ENCODE peak calls at places on chromosomes 7 and 10, in six cellular contexts. N is GM23338, J is SK-N-SH, Q is transverse colon, V is upper lobe of right lung, A is psoas muscle. O is an unnamed sample. For H3K4me1, the result is how much of the 10 kb centered on the place peaks cover.

GRCh38 chr10:127012769-127013152 is 107.5 kb downstream of the DOCK1 start:
- DNase-seq in A (peak), N (peak), J (no peak), Q (peak), V (peak), O (peak)

GRCh38 chr7:74655785-74656420 is 1.6 kb upstream of the GTF2I start:
- DNase-seq in V (no peak), J (peak), A (no peak), N (no peak), Q (no peak), O (no peak)

GRCh38 chr10:28241766-28242399 is 61.0 kb downstream of the MPP7 start:
- DNase-seq in J (peak), N (peak), V (no peak), A (no peak), Q (peak), O (no peak)

GRCh38 chr10:17510242-17510908 is 56.0 kb upstream of the ST8SIA6 start:
- DNase-seq in V (no peak), N (no peak), A (no peak), Q (no peak), J (no peak), O (no peak)

GRCh38 chr7:45033931-45034290 is 33.9 kb downstream of the CCM2 start:
- DNase-seq in A (peak), V (no peak), N (no peak), Q (no peak), J (peak), O (peak)

GRCh38 chr10:48453451-48454301 is 147.2 kb downstream of the MAPK8 start:
- DNase-seq in V (peak), A (no peak), N (no peak), J (no peak), Q (no peak), O (no peak)

GRCh38 chr10:92848441-92849233 is at the start of gene EXOC6:
- DNase-seq in J (peak), Q (peak), V (peak), N (peak), A (peak), O (peak)

GRCh38 chr7:74412603-74413002 is 41.1 kb upstream of the GTF2IRD1 start:
- DNase-seq in N (no peak), Q (no peak), V (no peak), A (no peak), J (no peak), O (no peak)

GRCh38 chr10:11830836-11831519 is 7.8 kb downstream of the PROSER2 start:
- DNase-seq in V (no peak), J (no peak), N (no peak), A (no peak), Q (no peak), O (no peak)

GRCh38 chr7:101140339-101140699 is 13.4 kb downstream of the SERPINE1 start:
- DNase-seq in N (peak), Q (no peak), J (no peak), A (no peak), V (no peak), O (no peak)

GRCh38 chr10:25076501-25077197 is 60.2 kb downstream of the THNSL1 start:
- DNase-seq in N (no peak), Q (no peak), V (no peak), J (no peak), A (no peak), O (no peak)

GRCh38 chr7:13293264-13294002 is 606.0 kb downstream of the ARL4A start:
- DNase-seq in A (no peak), V (no peak), Q (no peak), J (no peak), N (no peak), O (no peak)

GRCh38 chr7:139424004-139424403 is 59.5 kb downstream of the KLRG2 start:
- DNase-seq in A (no peak), Q (no peak), J (no peak), N (no peak), V (no peak), O (no peak)

GRCh38 chr7:156669035-156669828 is 28.7 kb downstream of the RNF32 start:
- DNase-seq in Q (no peak), J (no peak), N (no peak), V (no peak), A (no peak), O (no peak)
- H3K4me1 ChIP-seq in Q (under half), J (under half), N (under half), V (under half), A (under half), O (under half)

DNA sequence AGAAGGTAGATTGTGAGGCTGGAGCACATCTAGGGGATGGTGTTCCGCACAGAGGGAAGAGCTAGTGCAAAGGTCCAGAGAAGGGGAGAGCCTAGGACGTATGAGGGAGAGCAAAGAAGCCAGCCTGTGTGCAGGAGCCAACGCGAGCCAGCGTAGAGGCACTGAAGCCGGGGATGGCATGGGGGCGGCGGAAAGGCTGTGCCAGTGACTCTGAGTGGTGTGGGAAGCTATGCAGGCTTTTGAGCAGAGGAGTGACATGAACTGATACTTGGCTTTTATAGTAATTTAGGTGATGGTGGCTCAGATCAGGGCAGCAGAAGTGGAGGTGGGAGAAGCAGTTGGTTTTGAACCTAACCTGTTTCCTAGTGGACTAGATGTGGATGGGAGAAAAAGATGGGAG is 65.8 kb downstream of the ATXN7L1 start:
- DNase-seq in N (no peak), A (no peak), J (no peak), Q (no peak), V (no peak), O (no peak)
- H3K4me1 ChIP-seq in N (under half), A (under half), J (under half), Q (under half), V (under half), O (under half)

DNA sequence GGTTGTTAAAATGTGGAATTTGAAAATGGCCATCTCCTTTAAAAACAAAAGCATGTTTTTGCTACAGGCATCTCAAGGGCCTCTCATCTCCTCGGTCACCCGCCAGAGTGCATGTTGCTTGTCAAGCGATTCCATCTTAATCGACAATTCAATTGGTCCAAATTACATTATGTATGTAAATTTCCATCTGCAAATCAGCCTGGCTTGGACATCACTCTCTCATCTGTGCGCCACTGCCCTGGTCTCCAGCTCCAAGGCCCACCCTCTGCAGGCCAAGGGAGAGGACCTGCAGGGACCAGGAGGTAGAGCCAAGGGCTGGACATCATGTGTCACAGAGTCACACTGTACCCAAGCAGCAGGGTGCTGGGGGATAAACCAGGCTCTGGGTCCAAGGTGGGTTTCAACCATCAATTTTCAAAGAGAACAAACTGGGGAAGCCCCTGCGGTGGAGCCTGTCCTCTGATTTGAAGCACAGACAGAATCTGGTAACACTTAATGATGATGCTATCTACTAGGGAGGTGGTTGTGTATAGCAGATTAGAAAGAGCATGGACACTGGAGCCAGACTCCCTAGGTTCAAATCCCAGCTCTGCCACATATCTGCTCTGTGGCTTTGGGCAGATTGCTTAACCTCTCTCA is 205.0 kb upstream of the ZMIZ1 start:
- DNase-seq in A (no peak), J (peak), N (no peak), Q (no peak), V (no peak), O (no peak)
- H3K4me1 ChIP-seq in A (under half), J (half or more), N (under half), Q (under half), V (under half), O (under half)

DNA sequence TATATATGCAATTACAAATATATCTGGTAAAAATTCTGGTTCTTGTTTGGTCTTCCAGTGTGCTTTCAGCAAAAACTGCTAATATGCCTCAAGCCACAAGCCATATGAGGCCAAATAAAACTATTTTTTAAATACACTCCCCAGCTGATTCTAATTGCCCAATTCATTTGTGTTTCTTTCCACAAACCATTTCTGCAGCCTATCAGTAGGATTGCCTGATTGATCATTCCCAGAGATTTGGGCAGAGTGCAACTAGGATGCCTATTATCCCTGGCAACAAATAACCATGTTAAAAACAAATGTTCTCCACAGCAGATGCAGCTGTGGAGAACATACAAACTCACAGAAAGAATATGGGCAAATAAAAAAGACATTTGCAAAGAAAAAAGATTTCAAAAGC is 76.9 kb upstream of the CAV2 start:
- DNase-seq in A (no peak), Q (no peak), J (no peak), N (no peak), V (no peak), O (no peak)
- H3K4me1 ChIP-seq in A (under half), Q (under half), J (under half), N (under half), V (under half), O (under half)

GRCh38 chr10:31959461-31960173 is 31.0 kb upstream of the ARHGAP12 start:
- DNase-seq in A (no peak), J (no peak), V (no peak), N (no peak), Q (no peak), O (no peak)
- H3K4me1 ChIP-seq in A (under half), J (under half), V (under half), N (under half), Q (under half), O (under half)

DNA sequence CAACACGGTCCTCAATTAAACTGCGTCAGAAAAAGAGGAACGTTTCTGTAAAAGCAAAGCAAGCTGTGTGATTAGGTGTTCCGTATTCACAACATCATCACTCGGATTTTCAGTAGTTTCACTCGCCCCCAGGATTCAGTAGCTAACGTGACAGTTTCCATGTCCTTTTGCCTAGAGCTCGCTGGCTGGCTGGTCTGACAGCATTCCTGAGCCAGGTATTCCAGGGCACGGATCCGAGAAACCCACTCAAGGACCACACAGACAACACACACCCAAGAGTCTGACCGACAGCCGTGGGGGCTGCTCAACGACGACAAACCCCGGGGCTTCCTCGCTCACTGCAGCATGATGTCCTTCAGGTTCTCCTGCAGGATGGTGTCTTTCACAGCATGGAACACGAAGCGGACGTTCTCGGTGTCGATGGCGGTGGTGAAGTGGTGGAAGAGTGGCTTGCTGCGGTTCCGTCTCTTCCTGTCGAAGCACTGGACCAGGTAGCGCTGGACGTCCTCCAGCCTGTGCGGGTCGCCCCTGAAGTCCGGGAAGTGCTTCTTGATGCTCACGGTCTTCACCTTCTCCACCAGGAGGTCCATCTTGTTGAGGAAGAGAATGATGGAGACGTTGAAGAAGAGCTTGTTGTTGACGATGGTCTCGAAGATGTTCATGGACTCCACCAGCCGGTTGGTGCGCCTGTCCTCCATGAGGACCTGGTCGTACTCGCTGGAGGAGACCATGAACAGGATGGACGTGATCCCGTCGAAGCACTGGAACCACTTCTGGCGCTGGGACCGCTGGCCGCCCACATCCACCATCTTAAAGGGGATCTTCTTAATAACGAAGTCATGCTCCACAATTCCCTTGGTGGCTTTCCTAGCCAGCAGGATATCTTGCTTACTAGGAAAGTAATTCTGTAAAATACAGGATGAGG is 43.1 kb downstream of the AMZ1 start:
- DNase-seq in A (peak), Q (no peak), N (no peak), J (no peak), V (no peak), O (no peak)
- H3K4me1 ChIP-seq in A (under half), Q (under half), N (under half), J (under half), V (under half), O (under half)

DNA sequence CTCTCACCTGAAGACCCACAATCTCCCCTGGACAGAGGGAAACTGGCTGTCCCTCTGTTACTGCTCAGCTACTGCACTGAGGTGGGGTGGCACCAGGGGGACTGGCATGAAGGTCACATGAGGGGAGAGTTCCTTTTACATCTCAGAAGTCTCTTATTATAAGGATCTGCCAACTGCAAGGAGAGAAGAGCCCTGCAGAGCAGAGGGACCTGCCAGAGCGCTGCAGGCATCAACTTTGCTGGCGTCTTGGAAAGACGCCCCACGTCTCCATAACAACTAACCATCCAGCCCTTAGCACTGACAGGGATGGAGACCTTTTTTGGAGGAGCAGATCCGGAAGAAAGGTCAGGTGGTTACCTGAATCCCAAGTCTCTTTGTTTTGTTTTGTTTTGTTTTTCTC is 218.6 kb downstream of the KCNMA1 start:
- DNase-seq in A (no peak), V (no peak), Q (no peak), J (no peak), N (no peak), O (no peak)
- H3K4me1 ChIP-seq in A (under half), V (under half), Q (under half), J (half or more), N (under half), O (under half)

GRCh38 chr10:80474920-80475319 is 20.8 kb downstream of the TSPAN14 start:
- DNase-seq in J (no peak), N (no peak), Q (no peak), V (peak), A (no peak), O (no peak)
- H3K4me1 ChIP-seq in J (under half), N (under half), Q (under half), V (half or more), A (under half), O (half or more)

DNA sequence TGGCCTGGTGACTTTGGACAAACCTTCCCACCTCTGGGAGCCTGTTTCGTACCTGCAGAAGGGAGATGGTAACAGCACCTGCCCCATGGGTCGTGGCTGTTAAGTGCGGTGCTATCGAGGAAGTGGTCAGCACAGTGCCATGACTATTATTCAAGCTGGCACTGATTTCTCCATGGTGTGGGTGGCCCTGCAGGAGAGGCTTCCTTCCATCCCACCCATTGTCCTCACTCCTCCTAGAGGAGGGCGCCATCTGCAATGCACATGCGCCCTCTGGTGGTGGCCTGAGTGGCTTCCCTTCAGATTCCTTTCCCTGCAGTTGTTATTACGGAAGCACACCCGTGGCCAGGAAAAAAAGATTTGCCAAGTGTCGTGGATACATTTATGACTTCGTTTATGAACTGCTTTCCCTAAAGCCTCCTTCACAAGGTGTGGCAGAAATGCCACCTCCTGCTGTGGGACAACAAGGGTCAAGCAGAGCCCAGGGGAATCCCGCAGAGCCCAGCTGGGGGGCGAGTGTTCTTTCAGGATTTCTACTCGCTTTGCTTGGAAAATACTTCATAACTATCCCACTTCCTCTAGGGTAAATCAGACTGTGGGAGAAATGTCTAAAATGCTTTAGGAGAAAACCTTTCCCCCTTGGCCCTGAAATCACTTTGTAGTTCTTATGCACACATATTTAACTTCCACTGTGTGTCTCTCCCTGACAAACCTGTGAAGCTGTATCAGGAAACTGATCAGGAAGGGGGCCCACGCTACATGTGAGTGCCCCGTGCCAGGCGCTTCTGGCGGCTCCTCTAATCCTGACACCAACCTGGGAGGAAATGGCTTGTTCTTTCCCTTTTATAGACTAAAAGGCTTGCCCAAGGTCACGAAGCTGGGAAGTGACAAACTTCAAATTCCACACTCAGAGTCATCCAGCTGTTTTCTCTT is 98.0 kb upstream of the ANLN start:
- DNase-seq in N (peak), Q (peak), A (peak), V (peak), J (peak), O (peak)
- H3K4me1 ChIP-seq in N (under half), Q (under half), A (half or more), V (under half), J (under half), O (under half)

DNA sequence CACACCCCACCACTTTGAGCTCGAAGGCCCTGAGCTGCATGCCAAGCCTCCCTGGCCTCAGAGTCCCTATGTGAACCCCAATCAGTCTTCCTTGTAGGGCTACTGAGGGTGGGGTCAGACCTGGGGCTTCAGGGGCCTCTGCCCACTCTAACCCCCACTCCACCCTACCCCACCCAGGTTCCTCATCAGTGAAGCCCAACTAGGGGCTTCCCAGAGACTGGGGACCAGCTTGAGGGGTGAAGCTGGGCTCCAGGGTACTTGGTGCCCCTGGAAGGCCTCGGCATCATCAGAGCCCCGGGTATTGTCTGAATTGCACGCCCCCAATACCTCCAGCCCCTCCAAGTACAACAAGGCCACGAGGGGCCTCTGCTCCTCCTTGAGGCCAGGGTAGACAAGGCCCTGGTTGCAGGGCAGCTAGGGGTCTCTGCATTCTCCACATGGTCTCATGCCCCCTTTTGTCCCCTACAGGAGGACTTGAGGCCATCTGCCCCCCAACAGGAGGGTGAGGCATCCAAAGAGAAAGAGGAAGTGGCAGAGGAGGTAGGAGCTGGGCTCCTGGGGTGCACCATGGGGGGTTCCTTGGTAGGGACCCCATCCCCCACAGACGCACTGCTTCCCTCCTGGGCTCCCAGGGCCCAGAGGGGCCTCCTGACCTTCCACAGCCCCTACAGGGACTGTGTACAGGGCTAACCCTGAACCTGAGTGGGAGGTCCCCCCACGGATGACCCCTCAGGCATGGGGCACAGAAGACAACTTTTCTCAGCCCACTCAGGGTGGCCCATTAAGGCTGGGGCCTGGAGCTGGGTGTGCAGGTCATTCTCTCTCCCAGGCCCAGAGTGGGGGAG is 4.0 kb downstream of the SNCG start:
- DNase-seq in N (no peak), A (no peak), V (no peak), J (no peak), Q (peak), O (no peak)
- H3K4me1 ChIP-seq in N (under half), A (under half), V (under half), J (under half), Q (under half), O (under half)